ENCODE peak calls at places on chromosomes 6 and 20, in nine cellular contexts. A is thyroid gland; D is Panc1; N is left lung; V is H1; P is upper lobe of right lung; R is cardiac muscle cell; T is CD8-positive, alpha-beta T cell; F is ascending aorta. M is an unnamed sample.

GRCh38 chr6:130178692-130179091 is 44.1 kb downstream of the SAMD3 start:
- DNase-seq in R (no peak), P (no peak), F (no peak), A (no peak), V (no peak), N (no peak), D (no peak), T (no peak), M (no peak)

GRCh38 chr6:119594907-119595306 is 245.3 kb upstream of the MAN1A1 start:
- DNase-seq in F (no peak), A (no peak), N (no peak), T (no peak), R (no peak), P (no peak), D (no peak), V (no peak), M (no peak)

GRCh38 chr6:10954590-10955010 is 67.7 kb downstream of the SYCP2L start:
- DNase-seq in V (peak; percentile 63), D (peak; percentile 36), P (peak; percentile 87), N (peak; percentile 66), A (peak; percentile 81), R (peak; percentile 82), T (peak; percentile 52), F (no peak), M (no peak)

GRCh38 chr6:130223508-130223907 is 757 bp upstream of the SAMD3 start:
- DNase-seq in T (peak; percentile 66), N (no peak), D (no peak), F (no peak), R (no peak), A (peak; percentile 2), P (no peak), V (no peak), M (no peak)

GRCh38 chr6:44569931-44570385 is 182.5 kb downstream of the CDC5L start:
- DNase-seq in F (no peak), T (no peak), A (peak; percentile 7), D (no peak), V (no peak), R (no peak), P (peak; percentile 72), N (peak; percentile 65), M (no peak)

GRCh38 chr6:63504777-63505384 is 67.4 kb upstream of the LOC128125822 start:
- DNase-seq in D (peak; percentile 33), R (no peak), V (no peak), A (no peak), N (no peak), P (no peak), F (no peak), T (no peak), M (no peak)

GRCh38 chr20:10758446-10758845 is 84.6 kb upstream of the JAG1 start:
- DNase-seq in A (no peak), R (no peak), F (no peak), D (no peak), T (no peak), V (no peak), P (no peak), N (no peak), M (no peak)

GRCh38 chr20:46400828-46401477 is 5.5 kb downstream of the ELMO2 start:
- DNase-seq in V (no peak), A (peak; percentile 34), N (no peak), T (peak; percentile 33), F (no peak), R (no peak), D (no peak), P (no peak), M (no peak)

GRCh38 chr6:159978291-159979135 is 9.6 kb downstream of the IGF2R start:
- DNase-seq in R (no peak), D (no peak), T (peak; percentile 30), A (no peak), F (no peak), P (no peak), N (no peak), V (no peak), M (no peak)

GRCh38 chr6:98769546-98769945 is 64.8 kb upstream of the POU3F2 start:
- DNase-seq in N (no peak), P (no peak), R (peak; percentile 5), F (no peak), A (peak; percentile 3), T (no peak), D (no peak), V (no peak), M (no peak)

GRCh38 chr6:13462380-13463326 is 24.7 kb downstream of the GFOD1 start:
- DNase-seq in R (no peak), T (no peak), V (no peak), A (no peak), F (no peak), D (no peak), N (no peak), P (no peak), M (no peak)
- H3K27ac ChIP-seq in R (no peak overlapping the region), T (no peak overlapping the region), V (no peak overlapping the region), A (no peak overlapping the region), F (no peak overlapping the region), D (no peak overlapping the region), N (no peak overlapping the region), P (no peak overlapping the region), M (no peak overlapping the region)

GRCh38 chr6:33609019-33609418 is 12.1 kb upstream of the ITPR3 start:
- DNase-seq in A (no peak), T (no peak), P (no peak), V (no peak), N (no peak), D (no peak), F (no peak), R (no peak), M (no peak)

GRCh38 chr6:33609444-33610034 is 11.6 kb upstream of the ITPR3 start:
- DNase-seq in V (no peak), N (no peak), A (no peak), T (no peak), F (no peak), R (no peak), D (no peak), P (no peak), M (no peak)

GRCh38 chr6:33606642-33607041 is 14.5 kb upstream of the ITPR3 start:
- DNase-seq in F (no peak), T (no peak), R (no peak), A (no peak), N (no peak), V (no peak), D (no peak), P (no peak), M (no peak)

GRCh38 chr6:33607126-33607783 is 13.9 kb upstream of the ITPR3 start:
- DNase-seq in N (no peak), R (no peak), V (no peak), D (no peak), T (no peak), A (no peak), P (no peak), F (no peak), M (no peak)

DNA sequence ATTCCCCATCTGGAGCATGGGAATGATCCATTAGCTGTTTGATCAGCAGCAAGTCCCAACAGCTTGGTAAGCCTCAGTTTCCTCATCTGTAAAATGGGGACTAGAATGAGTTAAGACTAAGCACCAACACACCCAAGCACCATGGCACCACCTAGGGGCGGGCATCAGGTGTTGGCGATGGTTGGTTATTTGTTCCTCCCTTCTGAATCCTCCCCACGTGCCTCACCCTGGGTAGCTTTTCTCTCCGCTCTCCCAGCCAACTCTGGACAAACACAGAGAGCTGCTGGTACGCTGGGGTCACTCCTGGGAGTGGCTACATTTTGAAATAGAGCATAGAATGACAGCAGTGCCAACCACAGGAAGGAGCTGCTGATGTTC is 13.3 kb upstream of the ITPR3 start:
- DNase-seq in T (no peak), D (no peak), F (no peak), V (no peak), N (no peak), P (no peak), A (no peak), R (no peak), M (no peak)
- TF ChIP-seq CTCF in T (no peak), D (no peak), F (no peak), V (peak; percentile 38), N (no peak), P (peak; percentile 39), A (no peak), R (peak; percentile 6), M (no peak)

GRCh38 chr20:51410586-51411325 is 131.8 kb downstream of the NFATC2 start:
- DNase-seq in V (no peak), P (no peak), T (no peak), F (no peak), D (no peak), N (no peak), A (no peak), R (no peak), M (no peak)

GRCh38 chr20:51412333-51412761 is 130.2 kb downstream of the NFATC2 start:
- DNase-seq in N (no peak), D (no peak), P (no peak), T (no peak), R (no peak), A (peak; percentile 70), V (no peak), F (no peak), M (no peak)

GRCh38 chr20:51412991-51413471 is 129.5 kb downstream of the NFATC2 start:
- DNase-seq in R (no peak), N (no peak), A (peak; percentile 90), V (no peak), D (no peak), F (no peak), P (no peak), T (no peak), M (no peak)

GRCh38 chr20:51413753-51414323 is 128.7 kb downstream of the NFATC2 start:
- DNase-seq in R (no peak), P (no peak), D (no peak), T (no peak), F (no peak), N (no peak), A (no peak), V (no peak), M (no peak)

GRCh38 chr20:51411867-51412266 is 130.7 kb downstream of the NFATC2 start:
- DNase-seq in F (no peak), V (no peak), T (no peak), N (no peak), D (no peak), R (no peak), P (no peak), A (no peak), M (no peak)
- H3K4me1 ChIP-seq in F (peaks cover 15% of the 10 kb centered on the region), V (peaks cover 3% of the 10 kb centered on the region), T (peaks cover 21% of the 10 kb centered on the region), N (no peaks in the 10 kb centered on the region), D (peaks cover 14% of the 10 kb centered on the region), R (peaks cover 6% of the 10 kb centered on the region), P (peaks cover 7% of the 10 kb centered on the region), A (peaks cover 30% of the 10 kb centered on the region), M (peaks cover 18% of the 10 kb centered on the region)

GRCh38 chr20:49684335-49684997 is 29.2 kb downstream of the B4GALT5 start:
- DNase-seq in P (peak; percentile 76), R (no peak), D (no peak), A (peak; percentile 63), N (no peak), F (no peak), T (no peak), V (no peak), M (no peak)

GRCh38 chr20:49682798-49683197 is 30.9 kb downstream of the B4GALT5 start:
- DNase-seq in R (no peak), A (no peak), P (no peak), T (no peak), N (no peak), D (no peak), F (no peak), V (no peak), M (no peak)

GRCh38 chr20:49687595-49688567 is 25.8 kb downstream of the B4GALT5 start:
- DNase-seq in R (no peak), V (no peak), D (no peak), T (no peak), F (no peak), P (no peak), N (no peak), A (no peak), M (no peak)

GRCh38 chr20:49685161-49685601 is 28.5 kb downstream of the B4GALT5 start:
- DNase-seq in T (no peak), P (no peak), R (no peak), A (no peak), F (no peak), N (no peak), D (no peak), V (no peak), M (no peak)

GRCh38 chr20:49685809-49686208 is 27.9 kb downstream of the B4GALT5 start:
- DNase-seq in N (no peak), D (no peak), R (no peak), T (no peak), A (no peak), V (no peak), F (no peak), P (no peak), M (no peak)
- H3K27ac ChIP-seq in N (peak overlapping the region; percentile 74), D (peak overlapping the region; percentile 20), R (no peak overlapping the region), T (no peak overlapping the region), A (no peak overlapping the region), V (no peak overlapping the region), F (peak overlapping the region; percentile 60), P (no peak overlapping the region), M (peak overlapping the region; percentile 24)